ENCODE peak calls at places on chromosomes 7 and 10, in eight cellular contexts. H, N, Q, S, M, R, X and I are unnamed samples.

GRCh38 chr7:32921896-32922295 is 30.3 kb upstream of the KBTBD2 start:
- DNase-seq in H (peak), S (no peak), M (no peak), R (no peak), N (no peak), Q (peak), X (no peak), I (no peak)

GRCh38 chr10:115861864-115862263 is 411.1 kb downstream of the GFRA1 start:
- DNase-seq in X (no peak), R (peak), N (no peak), M (no peak), S (no peak), Q (peak), H (peak), I (no peak)

GRCh38 chr7:114156178-114156577 is 237.4 kb upstream of the PPP1R3A start:
- DNase-seq in H (no peak), N (no peak), R (no peak), M (no peak), Q (no peak), S (no peak), X (no peak), I (no peak)

GRCh38 chr7:28575241-28575643 is 162.9 kb downstream of the CREB5 start:
- DNase-seq in S (no peak), H (peak), M (no peak), Q (peak), R (peak), X (no peak), N (no peak), I (no peak)

GRCh38 chr7:47483604-47484273 is 98.2 kb downstream of the TNS3 start:
- DNase-seq in N (no peak), M (no peak), R (no peak), X (no peak), H (peak), S (no peak), Q (peak), I (no peak)

GRCh38 chr7:50206521-50207250 is 97.8 kb upstream of the IKZF1 start:
- DNase-seq in S (no peak), X (peak), Q (no peak), R (no peak), N (no peak), H (peak), M (no peak), I (no peak)

GRCh38 chr7:129925416-129926002 is 27.3 kb downstream of the UBE2H start:
- DNase-seq in S (no peak), Q (peak), H (peak), N (no peak), M (no peak), R (no peak), X (no peak), I (no peak)

GRCh38 chr10:18689498-18689897 is 30.3 kb downstream of the ARL5B start:
- DNase-seq in M (no peak), R (no peak), Q (peak), X (no peak), N (no peak), H (peak), S (no peak), I (no peak)

GRCh38 chr10:5518143-5518542 is 6.6 kb upstream of the CALML3 start:
- DNase-seq in R (no peak), X (no peak), M (no peak), Q (no peak), S (no peak), N (no peak), H (no peak), I (no peak)

GRCh38 chr7:39952791-39953190 is 2.7 kb downstream of the CDK13 start:
- DNase-seq in S (no peak), Q (peak), X (no peak), M (no peak), N (no peak), R (peak), H (peak), I (no peak)

GRCh38 chr10:124125305-124126116 is 32.1 kb upstream of the CHST15 start:
- DNase-seq in M (no peak), H (no peak), N (no peak), Q (peak), S (no peak), X (no peak), R (peak), I (no peak)

GRCh38 chr10:6507311-6507710 is 72.8 kb downstream of the PRKCQ start:
- DNase-seq in R (no peak), X (no peak), N (no peak), H (no peak), S (no peak), M (no peak), Q (no peak), I (no peak)

GRCh38 chr10:77512219-77512578 is 125.4 kb downstream of the KCNMA1 start:
- DNase-seq in Q (no peak), S (no peak), M (no peak), R (no peak), X (no peak), N (no peak), H (peak), I (no peak)

GRCh38 chr7:141218941-141219340 is 145.1 kb downstream of the TMEM178B start:
- DNase-seq in S (no peak), Q (no peak), N (no peak), R (no peak), H (no peak), X (no peak), M (no peak), I (no peak)

GRCh38 chr7:98133181-98133580 is 26.5 kb downstream of the LMTK2 start:
- DNase-seq in R (peak), S (no peak), N (no peak), M (no peak), X (no peak), Q (peak), H (peak), I (no peak)

GRCh38 chr10:5567477-5567876 is 42.7 kb downstream of the CALML3 start:
- DNase-seq in X (no peak), Q (no peak), H (no peak), S (no peak), N (no peak), M (no peak), R (no peak), I (no peak)

GRCh38 chr10:34251177-34251576 is 563.9 kb downstream of the PARD3 start:
- DNase-seq in N (no peak), H (no peak), M (no peak), X (no peak), S (no peak), Q (no peak), R (no peak), I (no peak)

GRCh38 chr10:8326702-8327423 is 272.4 kb downstream of the GATA3 start:
- DNase-seq in M (no peak), X (no peak), N (no peak), Q (peak), S (no peak), R (no peak), H (no peak), I (no peak)

GRCh38 chr7:22319424-22320403 is 37.2 kb downstream of the RAPGEF5 start:
- DNase-seq in R (no peak), H (no peak), Q (no peak), M (no peak), N (no peak), S (no peak), X (no peak), I (no peak)

GRCh38 chr10:9052767-9053166 is 998.3 kb downstream of the GATA3 start:
- DNase-seq in N (no peak), X (no peak), M (no peak), S (no peak), H (no peak), R (peak), Q (no peak), I (no peak)

GRCh38 chr10:114709966-114710365 is 51.9 kb upstream of the ABLIM1 start:
- DNase-seq in X (no peak), M (no peak), Q (no peak), R (peak), S (peak), N (no peak), H (peak), I (no peak)

GRCh38 chr7:116426428-116427156 is 72.9 kb upstream of the CAV2 start:
- DNase-seq in S (peak), R (peak), H (peak), Q (peak), N (no peak), M (no peak), X (no peak), I (no peak)

GRCh38 chr10:122688293-122688989 is 11.2 kb downstream of the C10orf120 start:
- DNase-seq in H (peak), X (no peak), M (no peak), N (peak), Q (no peak), R (peak), S (no peak), I (no peak)

GRCh38 chr7:22728416-22729029 is 1.5 kb downstream of the IL6 start:
- DNase-seq in H (peak), N (no peak), M (no peak), R (peak), S (no peak), X (no peak), Q (peak), I (no peak)

GRCh38 chr7:20441886-20442505 is 111.3 kb downstream of the ITGB8 start:
- DNase-seq in S (peak), M (no peak), H (no peak), Q (peak), X (no peak), N (no peak), R (peak), I (no peak)

GRCh38 chr10:119483001-119483400 is 59.5 kb downstream of the RGS10 start:
- DNase-seq in M (no peak), Q (no peak), R (no peak), X (no peak), H (no peak), S (no peak), N (no peak), I (no peak)

GRCh38 chr10:8075282-8076260 is 21.1 kb downstream of the GATA3 start:
- DNase-seq in N (no peak), X (no peak), Q (no peak), R (no peak), M (no peak), S (no peak), H (no peak), I (no peak)

GRCh38 chr10:33332183-33333031 is 2.1 kb downstream of the NRP1 start:
- DNase-seq in Q (peak), H (peak), R (no peak), M (no peak), X (no peak), S (peak), N (no peak), I (no peak)

GRCh38 chr7:25215694-25216335 is 12.5 kb downstream of the NPVF start:
- DNase-seq in S (no peak), N (no peak), M (no peak), H (no peak), X (no peak), R (no peak), Q (no peak), I (no peak)

GRCh38 chr7:38839846-38840245 is 69.1 kb downstream of the VPS41 start:
- DNase-seq in X (no peak), Q (no peak), M (no peak), H (no peak), N (no peak), S (no peak), R (no peak), I (no peak)

DNA sequence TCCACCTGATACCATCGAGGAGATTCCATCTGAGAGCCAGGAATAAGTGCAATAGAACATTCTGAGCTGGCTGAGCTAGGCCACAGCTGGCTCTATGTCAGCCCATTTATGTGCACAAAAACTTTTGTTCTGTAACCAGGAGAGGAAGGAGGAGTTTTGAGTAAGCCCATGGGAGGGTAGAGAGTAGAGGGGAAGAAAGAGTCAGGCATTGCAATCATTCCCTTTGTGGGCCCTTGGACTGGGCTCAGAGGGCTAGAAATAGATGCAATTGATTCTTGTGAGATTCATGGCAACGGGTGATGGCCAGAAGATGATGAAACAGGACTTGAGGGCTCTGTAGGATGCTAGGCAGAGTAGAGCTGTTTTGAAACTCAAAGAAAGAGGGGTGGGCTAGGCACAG is 104.6 kb upstream of the KIF5B start:
- DNase-seq in M (no peak), S (no peak), N (no peak), R (no peak), H (no peak), Q (no peak), X (no peak), I (no peak)
- TF ChIP-seq CTCF in M (no peak), S (no peak), N (no peak), R (no peak), H (no peak), Q (no peak), X (no peak), I (no peak)

GRCh38 chr7:95718556-95719410 is 53.6 kb upstream of the DYNC1I1 start:
- DNase-seq in Q (peak), S (peak), M (no peak), R (no peak), X (no peak), N (no peak), H (peak), I (no peak)
- TF ChIP-seq CTCF in Q (peak), S (peak), M (no peak), R (peak), X (peak), N (peak), H (peak), I (no peak)

GRCh38 chr7:55026867-55027490 is 8.2 kb downstream of the EGFR start:
- DNase-seq in Q (peak), R (peak), X (no peak), H (peak), S (no peak), N (peak), M (no peak), I (no peak)

GRCh38 chr7:55028011-55028410 is 9.2 kb downstream of the EGFR start:
- DNase-seq in S (no peak), X (no peak), H (peak), Q (no peak), M (no peak), N (no peak), R (no peak), I (no peak)

GRCh38 chr7:55024776-55025175 is 6.0 kb downstream of the EGFR start:
- DNase-seq in H (peak), N (no peak), Q (peak), S (peak), R (no peak), X (no peak), M (no peak), I (no peak)

GRCh38 chr7:55022618-55022985 is 3.8 kb downstream of the EGFR start:
- DNase-seq in N (no peak), M (no peak), H (no peak), Q (no peak), R (no peak), S (no peak), X (no peak), I (no peak)

GRCh38 chr7:55026086-55026790 is 7.4 kb downstream of the EGFR start:
- DNase-seq in H (peak), S (no peak), R (no peak), Q (peak), N (no peak), X (no peak), M (no peak), I (no peak)
- TF ChIP-seq CTCF in H (no peak), S (no peak), R (no peak), Q (no peak), N (no peak), X (no peak), M (no peak), I (no peak)

DNA sequence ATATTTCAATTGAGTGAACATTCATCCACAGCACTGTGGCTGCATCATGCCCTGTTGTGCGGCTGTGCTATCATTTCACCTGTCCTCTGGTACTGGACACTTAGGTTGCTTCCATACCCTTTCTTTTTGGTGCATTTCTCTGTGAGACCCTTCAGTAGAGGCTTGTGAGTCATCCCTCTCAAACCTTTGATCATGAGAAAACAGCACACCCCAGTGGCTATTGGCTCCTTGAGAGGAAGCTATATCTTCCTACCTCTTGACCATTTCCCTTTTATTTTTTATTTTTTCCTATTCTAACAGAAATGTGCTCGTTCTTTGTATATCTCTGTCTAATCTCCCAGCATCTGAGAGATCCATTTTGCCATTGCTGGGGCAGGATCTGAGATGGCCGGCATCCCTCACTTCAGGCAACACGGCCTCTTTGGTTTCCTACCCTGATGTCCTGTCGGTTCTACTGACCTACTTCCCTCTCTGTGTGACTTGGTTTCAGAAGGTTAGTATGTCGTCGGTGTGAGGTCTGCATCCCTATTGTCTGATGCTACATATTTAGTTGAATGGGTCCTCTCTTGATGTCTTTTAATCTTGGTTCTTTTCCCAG is 23.8 kb upstream of the PIK3AP1 start:
- DNase-seq in S (no peak), R (no peak), X (no peak), N (no peak), H (peak), Q (peak), M (no peak), I (no peak)
- TF ChIP-seq CTCF in S (peak), R (peak), X (peak), N (no peak), H (peak), Q (peak), M (no peak), I (no peak)

GRCh38 chr7:105600720-105601550 is 19.6 kb upstream of the EFCAB10 start:
- DNase-seq in X (peak), R (peak), Q (no peak), M (no peak), S (no peak), H (no peak), N (no peak), I (no peak)
- TF ChIP-seq CTCF in X (no peak), R (no peak), Q (no peak), M (no peak), S (no peak), H (no peak), N (no peak), I (no peak)

DNA sequence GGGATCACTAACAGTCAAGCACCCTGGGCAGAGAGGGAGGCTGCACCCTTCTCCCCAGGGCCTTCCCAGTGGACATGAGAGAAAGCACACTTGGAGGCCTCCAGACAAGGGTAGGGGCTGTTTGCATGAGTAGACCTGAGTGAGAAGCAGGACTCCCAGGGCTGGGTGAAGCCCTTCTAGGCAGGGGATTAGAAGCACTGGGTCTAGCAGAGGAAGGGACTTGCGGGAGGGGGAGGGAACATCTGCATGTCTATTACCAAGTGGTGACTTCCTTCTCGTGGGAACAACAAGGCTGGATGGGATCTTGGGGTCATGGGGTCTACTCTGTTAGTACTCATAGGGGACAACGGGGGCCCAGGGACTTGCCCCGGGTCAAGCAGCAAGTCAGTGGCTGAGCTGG is 67.8 kb downstream of the EMX2 start:
- DNase-seq in Q (no peak), X (no peak), N (no peak), R (no peak), M (no peak), S (no peak), H (no peak), I (no peak)
- TF ChIP-seq CTCF in Q (no peak), X (no peak), N (no peak), R (no peak), M (no peak), S (no peak), H (no peak), I (no peak)

DNA sequence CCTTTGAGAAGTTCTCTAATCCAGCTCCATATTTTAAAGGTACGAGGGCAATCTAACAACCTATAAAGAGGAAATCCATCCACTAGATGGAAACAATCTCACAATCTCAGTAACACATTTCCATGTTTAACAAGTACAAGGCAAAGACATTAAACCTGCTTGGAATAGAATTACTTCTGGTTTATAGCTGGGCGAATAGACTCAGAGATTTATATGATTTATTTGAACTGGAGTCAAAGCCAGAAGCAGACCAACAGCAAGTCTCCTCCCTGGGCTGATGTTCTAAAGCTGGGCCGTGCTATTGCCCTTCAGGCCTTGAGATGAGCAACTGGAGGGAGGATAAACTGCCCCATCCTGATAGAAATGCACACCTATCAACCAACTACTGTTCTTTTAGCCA is 25.3 kb downstream of the SLC26A3 start:
- DNase-seq in X (no peak), Q (no peak), N (no peak), R (no peak), H (no peak), M (no peak), S (no peak), I (no peak)
- TF ChIP-seq CTCF in X (no peak), Q (no peak), N (no peak), R (no peak), H (no peak), M (no peak), S (no peak), I (no peak)